ENCODE peak calls at places on chromosomes 11 and 22, in ten cellular contexts. W is cardiac fibroblast; X is NCI-H1092; E is hepatocyte; Z is ACHN; P is pancreas; N is NCI-H187; G is NT2/D1; J is naive thymus-derived CD4-positive, alpha-beta T cell; O is Peyer's patch. R is an unnamed sample.

GRCh38 chr11:113695207-113695606 is 10.9 kb downstream of the TMPRSS5 start:
- DNase-seq in J (no peak), O (no peak), E (no peak), Z (no peak), X (no peak), N (no peak), G (no peak), P (no peak), W (no peak), R (no peak)

GRCh38 chr11:45162064-45162375 is 15.6 kb downstream of the PRDM11 start:
- DNase-seq in W (no peak), O (no peak), J (no peak), G (no peak), E (no peak), N (no peak), P (no peak), Z (no peak), X (no peak), R (no peak)

GRCh38 chr11:122440783-122441701 is 214.5 kb upstream of the UBASH3B start:
- DNase-seq in E (peak), P (no peak), Z (no peak), W (peak), O (no peak), N (peak), J (no peak), G (peak), X (peak), R (peak)

GRCh38 chr11:70606248-70606950 is 208.1 kb downstream of the CTTN start:
- DNase-seq in P (no peak), E (no peak), Z (no peak), W (no peak), X (no peak), G (no peak), N (no peak), O (no peak), J (no peak), R (no peak)

GRCh38 chr11:69156673-69157155 is 979 bp downstream of the SMIM38 start:
- DNase-seq in O (no peak), G (no peak), N (no peak), P (no peak), W (peak), J (no peak), E (peak), Z (no peak), X (no peak), R (no peak)

GRCh38 chr11:46119053-46119351 is 2.3 kb downstream of the PHF21A start:
- DNase-seq in J (no peak), O (no peak), X (no peak), Z (no peak), E (no peak), G (no peak), P (no peak), W (no peak), N (no peak), R (no peak)

GRCh38 chr11:78510597-78510996 is 64.1 kb downstream of the NARS2 start:
- DNase-seq in E (no peak), P (no peak), Z (no peak), W (no peak), G (no peak), N (no peak), O (no peak), X (no peak), J (no peak), R (no peak)

GRCh38 chr11:115161876-115162275 is 342.3 kb downstream of the CADM1 start:
- DNase-seq in W (no peak), G (no peak), O (no peak), P (no peak), N (no peak), E (no peak), J (no peak), Z (no peak), X (peak), R (no peak)

GRCh38 chr11:27777013-27777412 is 76.8 kb upstream of the BDNF start:
- DNase-seq in P (no peak), E (no peak), X (no peak), W (no peak), Z (peak), N (no peak), G (no peak), O (no peak), J (no peak), R (no peak)

GRCh38 chr11:103958475-103959215 is 77.8 kb upstream of the DDI1 start:
- DNase-seq in O (no peak), G (no peak), X (no peak), E (no peak), Z (no peak), W (no peak), P (no peak), J (no peak), N (no peak), R (no peak)

GRCh38 chr22:37643225-37643847 is 3.9 kb downstream of the SH3BP1 start:
- DNase-seq in J (peak), Z (peak), G (no peak), O (peak), W (peak), X (peak), N (peak), E (peak), P (peak), R (peak)

GRCh38 chr11:61679893-61680621 is at the start of gene DAGLA:
- DNase-seq in Z (peak), P (peak), X (peak), G (no peak), N (peak), O (peak), W (peak), E (peak), J (peak), R (peak)

GRCh38 chr22:38973289-38974169 is 8.6 kb upstream of the APOBEC3B start:
- DNase-seq in G (no peak), J (no peak), N (no peak), W (peak), Z (peak), E (peak), X (no peak), P (no peak), O (no peak), R (no peak)

GRCh38 chr11:69905611-69906452 is 86.6 kb upstream of the FGF3 start:
- DNase-seq in N (no peak), Z (no peak), X (no peak), P (no peak), G (no peak), E (peak), W (no peak), O (no peak), J (no peak), R (peak)

GRCh38 chr22:47621253-47621652 is 858.8 kb downstream of the TBC1D22A start:
- DNase-seq in E (no peak), O (no peak), J (no peak), W (no peak), X (no peak), P (no peak), N (no peak), Z (no peak), G (no peak), R (no peak)

GRCh38 chr11:36231300-36231699 is 57.9 kb downstream of the COMMD9 start:
- DNase-seq in X (no peak), W (peak), Z (no peak), O (no peak), P (no peak), J (no peak), N (no peak), E (peak), G (no peak), R (no peak)

GRCh38 chr22:27195516-27195915 is 538.1 kb downstream of the MIAT start:
- DNase-seq in O (no peak), G (no peak), X (no peak), N (no peak), J (no peak), W (no peak), P (no peak), E (no peak), Z (no peak), R (no peak)

GRCh38 chr11:36247493-36247892 is 41.7 kb downstream of the COMMD9 start:
- DNase-seq in O (no peak), G (no peak), P (no peak), W (no peak), Z (no peak), E (no peak), J (no peak), N (no peak), X (no peak), R (no peak)

GRCh38 chr11:124934862-124935547 is 842 bp downstream of the HEPACAM start:
- DNase-seq in Z (no peak), J (no peak), O (no peak), E (peak), N (no peak), W (peak), X (no peak), G (no peak), P (no peak), R (no peak)

GRCh38 chr22:31912402-31912733 is 32.0 kb upstream of the YWHAH start:
- DNase-seq in X (no peak), J (no peak), P (no peak), O (no peak), G (no peak), Z (no peak), N (no peak), E (no peak), W (peak), R (no peak)

GRCh38 chr11:66856496-66857233 is at the start of gene LRFN4:
- DNase-seq in Z (peak), N (peak), X (peak), O (peak), J (peak), G (no peak), P (no peak), E (peak), W (no peak), R (peak)

GRCh38 chr22:43393132-43393844 is 18.5 kb upstream of the MPPED1 start:
- DNase-seq in O (no peak), W (no peak), G (no peak), J (no peak), P (no peak), N (no peak), E (peak), X (no peak), Z (no peak), R (no peak)

GRCh38 chr11:111166655-111167054 is 78.9 kb upstream of the POU2AF2 start:
- DNase-seq in W (peak), Z (no peak), J (no peak), N (no peak), X (no peak), E (no peak), P (no peak), O (no peak), G (no peak), R (no peak)